ENCODE peak calls at places on chromosome 4, in nine cellular contexts. D is fibroblast of the aortic adventitia, U is iPS-NIHi11, M is RPMI7951, I is aorta, E is T-helper 2 cell, V is glutamatergic neuron, Z is HCT116, Q is kidney epithelial cell. K is an unnamed sample.

GRCh38 chr4:42452823-42453222 is 55.5 kb downstream of the SHISA3 start:
- DNase-seq in D (no peak), U (no peak), M (no peak), I (no peak), E (no peak), V (no peak), Z (no peak), Q (peak), K (no peak)

GRCh38 chr4:153933851-153934688 is 145.2 kb upstream of the SFRP2 start:
- DNase-seq in D (no peak), U (no peak), M (no peak), I (peak), E (no peak), V (no peak), Z (no peak), Q (no peak), K (no peak)

GRCh38 chr4:72319596-72319995 is 249.4 kb downstream of the ADAMTS3 start:
- DNase-seq in D (peak), U (no peak), M (peak), I (no peak), E (no peak), V (no peak), Z (no peak), Q (peak), K (no peak)

GRCh38 chr4:151811403-151811802 is 50.6 kb upstream of the GATB start:
- DNase-seq in D (no peak), U (peak), M (no peak), I (no peak), E (no peak), V (no peak), Z (no peak), Q (no peak), K (no peak)

GRCh38 chr4:143346208-143346607 is 9.5 kb downstream of the GAB1 start:
- DNase-seq in D (no peak), U (peak), M (no peak), I (no peak), E (no peak), V (no peak), Z (no peak), Q (peak), K (no peak)

GRCh38 chr4:75494563-75494962 is 19.6 kb downstream of the RCHY1 start:
- DNase-seq in D (peak), U (no peak), M (peak), I (no peak), E (no peak), V (no peak), Z (no peak), Q (no peak), K (no peak)

GRCh38 chr4:110510955-110511544 is 35.1 kb downstream of the ENPEP start:
- DNase-seq in D (peak), U (peak), M (peak), I (no peak), E (peak), V (no peak), Z (peak), Q (no peak), K (peak)

GRCh38 chr4:189088783-189089182 is 851.9 kb upstream of the FRG1 start:
- DNase-seq in D (no peak), U (no peak), M (peak), I (no peak), E (no peak), V (no peak), Z (no peak), Q (no peak), K (no peak)

GRCh38 chr4:184408021-184408710 is 66.2 kb downstream of the IRF2 start:
- DNase-seq in D (peak), U (peak), M (peak), I (no peak), E (no peak), V (no peak), Z (no peak), Q (peak), K (no peak)

GRCh38 chr4:180449395-180449956 is 1793.7 kb upstream of the TENM3 start:
- DNase-seq in D (no peak), U (peak), M (no peak), I (no peak), E (no peak), V (peak), Z (peak), Q (peak), K (no peak)

GRCh38 chr4:176981551-176981950 is 188.8 kb upstream of the VEGFC start:
- DNase-seq in D (peak), U (no peak), M (peak), I (no peak), E (no peak), V (no peak), Z (no peak), Q (no peak), K (no peak)

GRCh38 chr4:108560624-108561023 is 59.8 kb upstream of the RPL34 start:
- DNase-seq in D (peak), U (no peak), M (peak), I (no peak), E (no peak), V (no peak), Z (no peak), Q (no peak), K (no peak)

GRCh38 chr4:185838514-185839203 is 26.7 kb upstream of the SORBS2 start:
- DNase-seq in D (peak), U (no peak), M (peak), I (no peak), E (no peak), V (no peak), Z (no peak), Q (no peak), K (no peak)

GRCh38 chr4:137794779-137795178 is 262.5 kb upstream of the PCDH18 start:
- DNase-seq in D (peak), U (no peak), M (no peak), I (no peak), E (no peak), V (no peak), Z (no peak), Q (no peak), K (peak)

GRCh38 chr4:177182156-177182555 is 127.5 kb upstream of the NEIL3 start:
- DNase-seq in D (peak), U (no peak), M (no peak), I (no peak), E (no peak), V (no peak), Z (no peak), Q (no peak), K (no peak)

GRCh38 chr4:65825121-65825520 is 154.8 kb upstream of the EPHA5 start:
- DNase-seq in D (peak), U (no peak), M (peak), I (no peak), E (no peak), V (no peak), Z (no peak), Q (no peak), K (no peak)

GRCh38 chr4:4837921-4838601 is 21.4 kb upstream of the MSX1 start:
- DNase-seq in D (no peak), U (no peak), M (no peak), I (no peak), E (no peak), V (no peak), Z (no peak), Q (no peak), K (no peak)

GRCh38 chr4:10643600-10644425 is 40.8 kb downstream of the CLNK start:
- DNase-seq in D (no peak), U (no peak), M (no peak), I (no peak), E (no peak), V (no peak), Z (no peak), Q (no peak), K (no peak)

GRCh38 chr4:78945638-78946179 is 6.5 kb upstream of the PAQR3 start:
- DNase-seq in D (no peak), U (no peak), M (peak), I (no peak), E (no peak), V (no peak), Z (no peak), Q (no peak), K (no peak)

K was measured in NCI-H2171.